ENCODE peak calls at places on chromosomes 7 and 10, in six cellular contexts. I is fibroblast of the aortic adventitia, U is neural crest cell, B is upper lobe of right lung, D is transverse colon, Q is AG04449. C is an unnamed sample.

GRCh38 chr10:126387041-126387908 is 1.0 kb downstream of the ADAM12 start:
- DNase-seq in I (peak), U (peak), B (peak), D (peak), Q (no peak), C (peak)

GRCh38 chr7:128763541-128763940 is 12.1 kb downstream of the OPN1SW start:
- DNase-seq in I (peak), U (no peak), B (no peak), D (no peak), Q (no peak), C (no peak)

GRCh38 chr7:36191292-36191920 is 38.4 kb downstream of the EEPD1 start:
- DNase-seq in I (no peak), U (no peak), B (no peak), D (no peak), Q (no peak), C (no peak)

GRCh38 chr7:47503283-47503682 is 78.6 kb downstream of the TNS3 start:
- DNase-seq in I (peak), U (no peak), B (no peak), D (no peak), Q (peak), C (no peak)

GRCh38 chr7:17706734-17707133 is 233.6 kb downstream of the SNX13 start:
- DNase-seq in I (peak), U (peak), B (no peak), D (peak), Q (peak), C (no peak)

GRCh38 chr10:43403911-43404674 is 4.9 kb downstream of the HNRNPF start:
- DNase-seq in I (no peak), U (no peak), B (no peak), D (no peak), Q (no peak), C (no peak)

GRCh38 chr10:62939698-62940097 is 123.5 kb upstream of the EGR2 start:
- DNase-seq in I (no peak), U (no peak), B (no peak), D (no peak), Q (no peak), C (no peak)

GRCh38 chr10:132654121-132654571 is 116.6 kb downstream of the INPP5A start:
- DNase-seq in I (no peak), U (no peak), B (no peak), D (no peak), Q (no peak), C (no peak)

GRCh38 chr10:7000063-7000462 is 410.8 kb downstream of the SFMBT2 start:
- DNase-seq in I (no peak), U (no peak), B (no peak), D (no peak), Q (no peak), C (no peak)
- TF ChIP-seq CTCF in I (no peak), U (no peak), B (no peak), D (no peak), Q (no peak), C (no peak)

GRCh38 chr7:150965273-150965830 is 12.8 kb downstream of the KCNH2 start:
- DNase-seq in I (no peak), U (no peak), B (no peak), D (no peak), Q (no peak), C (no peak)
- TF ChIP-seq CTCF in I (no peak), U (no peak), B (no peak), D (no peak), Q (no peak), C (no peak)

GRCh38 chr7:21690717-21691116 is 147.9 kb downstream of the DNAH11 start:
- DNase-seq in I (peak), U (no peak), B (no peak), D (no peak), Q (no peak), C (no peak)
- TF ChIP-seq CTCF in I (peak), U (no peak), B (no peak), D (no peak), Q (no peak), C (no peak)

GRCh38 chr7:107661081-107661864 is 645 bp downstream of the SLC26A4 start:
- DNase-seq in I (peak), U (peak), B (peak), D (peak), Q (no peak), C (no peak)
- TF ChIP-seq CTCF in I (peak), U (peak), B (no peak), D (no peak), Q (peak), C (no peak)

GRCh38 chr7:142838461-142839213 is 16.2 kb upstream of the EPHB6 start:
- DNase-seq in I (no peak), U (no peak), B (no peak), D (no peak), Q (no peak), C (no peak)

GRCh38 chr7:142833174-142834027 is 21.5 kb upstream of the EPHB6 start:
- DNase-seq in I (no peak), U (no peak), B (no peak), D (no peak), Q (no peak), C (no peak)

GRCh38 chr7:142832452-142832851 is 22.4 kb upstream of the EPHB6 start:
- DNase-seq in I (peak), U (no peak), B (no peak), D (no peak), Q (no peak), C (no peak)

GRCh38 chr7:142835487-142835886 is 19.4 kb upstream of the EPHB6 start:
- DNase-seq in I (no peak), U (no peak), B (no peak), D (no peak), Q (no peak), C (no peak)
- TF ChIP-seq CTCF in I (no peak), U (no peak), B (no peak), D (no peak), Q (no peak), C (no peak)

GRCh38 chr10:120436431-120437142 is 20.4 kb upstream of the PLPP4 start:
- DNase-seq in I (peak), U (no peak), B (no peak), D (no peak), Q (no peak), C (no peak)
- TF ChIP-seq CTCF in I (peak), U (no peak), B (no peak), D (no peak), Q (no peak), C (no peak)

GRCh38 chr10:17115683-17116082 is 13.9 kb downstream of the CUBN start:
- DNase-seq in I (peak), U (no peak), B (no peak), D (no peak), Q (no peak), C (no peak)
- TF ChIP-seq CTCF in I (peak), U (no peak), B (no peak), D (no peak), Q (no peak), C (peak)

GRCh38 chr7:157805716-157806115 is 468.9 kb downstream of the DNAJB6 start:
- DNase-seq in I (no peak), U (no peak), B (no peak), D (no peak), Q (no peak), C (no peak)
- TF ChIP-seq CTCF in I (no peak), U (no peak), B (no peak), D (no peak), Q (no peak), C (no peak)